ENCODE peak calls at places on chromosome 15, in ten cellular contexts. O is SJSA1; H is CD4-positive, CD25-positive, alpha-beta regulatory T cell; X is mucosa of descending colon; Z is K562; V is foreskin fibroblast; G is choroid plexus epithelial cell; Y is astrocyte; N is uterus; B is GM12864. E is an unnamed sample.

GRCh38 chr15:80171787-80172186 is 19.0 kb downstream of the FAH start:
- DNase-seq in O (no peak), H (no peak), X (no peak), Z (no peak), V (no peak), G (no peak), Y (no peak), N (no peak), B (no peak), E (no peak)

GRCh38 chr15:88257311-88257901 is 867 bp upstream of the NTRK3 start:
- DNase-seq in O (no peak), H (no peak), X (no peak), Z (no peak), V (peak; percentile 6), G (no peak), Y (no peak), N (no peak), B (no peak), E (no peak)

GRCh38 chr15:66644000-66644787 is 57.8 kb upstream of the SMAD6 start:
- DNase-seq in O (no peak), H (no peak), X (no peak), Z (no peak), V (no peak), G (peak; percentile 27), Y (no peak), N (no peak), B (no peak), E (no peak)

GRCh38 chr15:95857758-95858157 is 472.7 kb upstream of the NR2F2 start:
- DNase-seq in O (no peak), H (no peak), X (no peak), Z (no peak), V (peak; percentile 50), G (peak; percentile 35), Y (no peak), N (no peak), B (no peak), E (no peak)

GRCh38 chr15:39944711-39945110 is 10.8 kb downstream of the EIF2AK4 start:
- DNase-seq in O (no peak), H (no peak), X (no peak), Z (no peak), V (peak; percentile 53), G (peak; percentile 57), Y (peak; percentile 97), N (no peak), B (no peak), E (no peak)

GRCh38 chr15:81029416-81030367 is 29.0 kb downstream of the TLNRD1 start:
- DNase-seq in O (no peak), H (no peak), X (no peak), Z (peak; percentile 44), V (peak; percentile 53), G (peak; percentile 47), Y (peak; percentile 18), N (no peak), B (no peak), E (no peak)

GRCh38 chr15:77035999-77036471 is 34.9 kb downstream of the TSPAN3 start:
- DNase-seq in O (no peak), H (no peak), X (peak; percentile 48), Z (no peak), V (no peak), G (no peak), Y (no peak), N (no peak), B (no peak), E (no peak)

GRCh38 chr15:77966540-77967290 is 110.8 kb downstream of the TBC1D2B start:
- DNase-seq in O (peak; percentile 33), H (peak; percentile 47), X (no peak), Z (peak; percentile 24), V (peak; percentile 80), G (peak; percentile 75), Y (peak; percentile 23), N (no peak), B (no peak), E (peak; percentile 22)

GRCh38 chr15:48381861-48382260 is 50.6 kb downstream of the DUT start:
- DNase-seq in O (no peak), H (no peak), X (no peak), Z (no peak), V (no peak), G (no peak), Y (no peak), N (no peak), B (no peak), E (no peak)

GRCh38 chr15:67940324-67940719 is 100.5 kb upstream of the RNU6-1 start:
- DNase-seq in O (no peak), H (no peak), X (no peak), Z (no peak), V (no peak), G (no peak), Y (no peak), N (no peak), B (no peak), E (no peak)

GRCh38 chr15:36612063-36612788 is 32.8 kb downstream of the CDIN1 start:
- DNase-seq in O (peak; percentile 74), H (no peak), X (no peak), Z (no peak), V (peak; percentile 91), G (peak; percentile 78), Y (peak; percentile 93), N (no peak), B (no peak), E (no peak)

GRCh38 chr15:63052961-63053698 is 10.6 kb downstream of the TPM1 start:
- DNase-seq in O (peak; percentile 90), H (no peak), X (no peak), Z (no peak), V (peak; percentile 77), G (no peak), Y (no peak), N (peak; percentile 81), B (no peak), E (no peak)

GRCh38 chr15:66494262-66494661 is 3.3 kb downstream of the SNAPC5 start:
- DNase-seq in O (no peak), H (no peak), X (no peak), Z (no peak), V (no peak), G (no peak), Y (no peak), N (no peak), B (no peak), E (no peak)

GRCh38 chr15:68258684-68259083 is 18.9 kb upstream of the FEM1B start:
- DNase-seq in O (no peak), H (no peak), X (no peak), Z (no peak), V (peak; percentile 54), G (peak; percentile 66), Y (no peak), N (peak; percentile 73), B (no peak), E (no peak)

GRCh38 chr15:39582977-39583585 is 2.2 kb downstream of the THBS1 start:
- DNase-seq in O (peak; percentile 34), H (no peak), X (no peak), Z (no peak), V (peak; percentile 9), G (no peak), Y (no peak), N (no peak), B (no peak), E (no peak)

GRCh38 chr15:93308026-93308670 is 219.1 kb upstream of the RGMA start:
- DNase-seq in O (no peak), H (no peak), X (no peak), Z (no peak), V (no peak), G (no peak), Y (no peak), N (no peak), B (no peak), E (no peak)

GRCh38 chr15:74552761-74553441 is 11.9 kb downstream of the ARID3B start:
- DNase-seq in O (no peak), H (no peak), X (no peak), Z (no peak), V (no peak), G (no peak), Y (no peak), N (no peak), B (no peak), E (no peak)
- H3K4me3 ChIP-seq in O (no peak overlapping the region), H (peak overlapping the region; percentile 9), X (no peak overlapping the region), Z (no peak overlapping the region), V (no peak overlapping the region), G (no peak overlapping the region), Y (no peak overlapping the region), N (no peak overlapping the region), B (no peak overlapping the region), E (no peak overlapping the region)

DNA sequence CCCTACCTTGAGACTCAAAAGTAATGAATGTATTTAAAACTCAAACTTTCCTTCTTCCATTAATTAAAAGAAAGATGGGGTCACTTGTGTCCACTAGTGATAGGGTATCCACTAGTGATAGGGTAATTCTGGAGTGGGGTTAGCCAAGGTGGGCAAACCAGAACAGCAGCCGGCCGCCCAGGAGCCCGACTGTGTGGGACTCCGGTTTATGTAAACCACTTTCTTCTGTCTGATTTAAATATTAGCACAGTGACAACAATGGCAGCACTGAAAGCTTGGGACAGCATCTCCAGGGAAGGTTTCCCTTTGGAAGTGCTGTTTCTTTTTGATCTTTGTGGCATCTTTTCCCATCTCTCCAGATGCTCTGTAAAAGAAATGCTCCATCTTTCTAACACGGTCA is 722 bp downstream of the MYZAP start:
- DNase-seq in O (no peak), H (no peak), X (no peak), Z (no peak), V (no peak), G (no peak), Y (no peak), N (no peak), B (no peak), E (no peak)
- H3K4me3 ChIP-seq in O (no peak overlapping the region), H (no peak overlapping the region), X (peak overlapping the region; percentile 27), Z (no peak overlapping the region), V (peak overlapping the region; percentile 35), G (no peak overlapping the region), Y (no peak overlapping the region), N (peak overlapping the region; percentile 68), B (no peak overlapping the region), E (no peak overlapping the region)

GRCh38 chr15:55254916-55255679 is 34.5 kb downstream of the RAB27A start:
- DNase-seq in O (no peak), H (no peak), X (no peak), Z (no peak), V (no peak), G (no peak), Y (no peak), N (no peak), B (no peak), E (no peak)
- H3K4me3 ChIP-seq in O (no peak overlapping the region), H (peak overlapping the region; percentile 77), X (no peak overlapping the region), Z (no peak overlapping the region), V (no peak overlapping the region), G (no peak overlapping the region), Y (no peak overlapping the region), N (no peak overlapping the region), B (no peak overlapping the region), E (no peak overlapping the region)

DNA sequence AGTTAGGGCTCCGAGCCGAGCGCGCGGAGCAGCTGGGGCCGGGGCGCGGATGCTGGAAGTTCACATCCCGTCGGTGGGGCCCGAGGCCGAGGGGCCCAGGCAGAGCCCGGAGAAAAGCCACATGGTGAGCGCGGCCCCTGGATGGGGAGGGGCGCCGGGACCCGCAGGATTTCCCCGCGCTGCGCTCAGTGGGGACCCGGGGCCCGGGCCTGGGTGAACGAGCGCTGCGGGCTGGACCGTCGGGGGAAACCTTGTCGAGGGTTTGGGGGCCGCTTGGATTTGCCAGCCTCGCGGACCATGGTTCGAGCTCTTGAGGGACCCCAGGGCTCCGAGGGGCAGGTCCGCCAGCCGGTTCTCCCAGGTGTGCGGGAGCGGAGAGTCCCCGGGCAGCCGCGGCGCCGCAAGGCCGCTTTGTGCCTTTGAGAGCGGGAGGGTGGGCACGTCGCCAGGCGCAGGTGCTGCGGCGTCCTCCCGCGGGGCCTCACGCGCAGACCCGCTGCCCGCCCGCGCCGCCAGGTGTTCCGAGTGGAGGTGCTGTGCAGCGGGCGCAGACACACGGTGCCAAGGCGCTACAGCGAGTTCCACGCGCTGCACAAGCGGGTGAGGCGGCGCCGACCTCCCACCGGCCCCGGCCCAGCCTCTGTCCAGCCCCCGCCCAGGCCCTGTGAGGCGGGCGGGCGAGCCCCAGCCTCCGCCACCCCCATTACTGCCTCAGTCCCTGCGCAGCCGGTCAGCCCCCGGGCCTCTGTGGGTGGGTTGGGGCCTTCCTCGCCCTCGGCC is at the start of gene SNX22:
- DNase-seq in O (no peak), H (peak; percentile 36), X (no peak), Z (no peak), V (no peak), G (no peak), Y (no peak), N (no peak), B (no peak), E (no peak)
- H3K4me3 ChIP-seq in O (peak within 1 kb of the TSS; percentile 34), H (no peak within 1 kb of the TSS), X (no peak within 1 kb of the TSS), Z (peak within 1 kb of the TSS; percentile 55), V (peak within 1 kb of the TSS; percentile 53), G (peak within 1 kb of the TSS; percentile 53), Y (peak within 1 kb of the TSS; percentile 51), N (peak within 1 kb of the TSS; percentile 1), B (peak within 1 kb of the TSS; percentile 80), E (peak within 1 kb of the TSS; percentile 33)

E was measured in Jurkat, Clone E6-1.